ENCODE peak calls at places on chromosome 7, in four cellular contexts. One of them, this sample, is unnamed.

GRCh38 chr7:77184990-77185389 is 14.6 kb downstream of the FGL2 start:
- DNase-seq in activated CD4-positive, CD25-positive, alpha-beta regulatory T cell: no peak
- DNase-seq in activated gamma-delta T cell treated with Interleukin-2 at 50 U/mL for 16 hours: no peak
- DNase-seq in activated CD4-positive, alpha-beta memory T cell treated with anti-CD3 and anti-CD28 coated beads for 36 hours: no peak
- DNase-seq in this sample: no peak

GRCh38 chr7:7103343-7104313 is 78.7 kb upstream of the C1GALT1 start:
- DNase-seq in activated CD4-positive, CD25-positive, alpha-beta regulatory T cell: no peak
- DNase-seq in activated gamma-delta T cell treated with Interleukin-2 at 50 U/mL for 16 hours: no peak
- DNase-seq in activated CD4-positive, alpha-beta memory T cell treated with anti-CD3 and anti-CD28 coated beads for 36 hours: no peak
- DNase-seq in this sample: peak

GRCh38 chr7:74575083-74575803 is 82.3 kb upstream of the GTF2I start:
- DNase-seq in activated CD4-positive, CD25-positive, alpha-beta regulatory T cell: no peak
- DNase-seq in activated gamma-delta T cell treated with Interleukin-2 at 50 U/mL for 16 hours: no peak
- DNase-seq in activated CD4-positive, alpha-beta memory T cell treated with anti-CD3 and anti-CD28 coated beads for 36 hours: no peak
- DNase-seq in this sample: no peak

GRCh38 chr7:24336461-24336860 is 52.5 kb downstream of the NPY start:
- DNase-seq in activated CD4-positive, CD25-positive, alpha-beta regulatory T cell: no peak
- DNase-seq in activated gamma-delta T cell treated with Interleukin-2 at 50 U/mL for 16 hours: no peak
- DNase-seq in activated CD4-positive, alpha-beta memory T cell treated with anti-CD3 and anti-CD28 coated beads for 36 hours: peak
- DNase-seq in this sample: no peak

GRCh38 chr7:106982415-106982814 is 62.1 kb upstream of the PRKAR2B start:
- DNase-seq in activated CD4-positive, CD25-positive, alpha-beta regulatory T cell: no peak
- DNase-seq in activated gamma-delta T cell treated with Interleukin-2 at 50 U/mL for 16 hours: no peak
- DNase-seq in activated CD4-positive, alpha-beta memory T cell treated with anti-CD3 and anti-CD28 coated beads for 36 hours: no peak
- DNase-seq in this sample: no peak

GRCh38 chr7:133081119-133081604 is 728 bp downstream of the CHCHD3 start:
- DNase-seq in activated CD4-positive, CD25-positive, alpha-beta regulatory T cell: no peak
- DNase-seq in activated gamma-delta T cell treated with Interleukin-2 at 50 U/mL for 16 hours: no peak
- DNase-seq in activated CD4-positive, alpha-beta memory T cell treated with anti-CD3 and anti-CD28 coated beads for 36 hours: peak
- DNase-seq in this sample: no peak

GRCh38 chr7:4265676-4266075 is 416.4 kb upstream of the FOXK1 start:
- DNase-seq in activated CD4-positive, CD25-positive, alpha-beta regulatory T cell: no peak
- DNase-seq in activated gamma-delta T cell treated with Interleukin-2 at 50 U/mL for 16 hours: no peak
- DNase-seq in activated CD4-positive, alpha-beta memory T cell treated with anti-CD3 and anti-CD28 coated beads for 36 hours: no peak
- DNase-seq in this sample: no peak

GRCh38 chr7:94297397-94297838 is 97.3 kb upstream of the COL1A2 start:
- DNase-seq in activated CD4-positive, CD25-positive, alpha-beta regulatory T cell: no peak
- DNase-seq in activated gamma-delta T cell treated with Interleukin-2 at 50 U/mL for 16 hours: no peak
- DNase-seq in activated CD4-positive, alpha-beta memory T cell treated with anti-CD3 and anti-CD28 coated beads for 36 hours: no peak
- DNase-seq in this sample: no peak

GRCh38 chr7:118281196-118281595 is 56.7 kb downstream of the ANKRD7 start:
- DNase-seq in activated CD4-positive, CD25-positive, alpha-beta regulatory T cell: no peak
- DNase-seq in activated gamma-delta T cell treated with Interleukin-2 at 50 U/mL for 16 hours: no peak
- DNase-seq in activated CD4-positive, alpha-beta memory T cell treated with anti-CD3 and anti-CD28 coated beads for 36 hours: no peak
- DNase-seq in this sample: no peak

GRCh38 chr7:45659496-45660139 is 85.5 kb downstream of the ADCY1 start:
- DNase-seq in activated CD4-positive, CD25-positive, alpha-beta regulatory T cell: no peak
- DNase-seq in activated gamma-delta T cell treated with Interleukin-2 at 50 U/mL for 16 hours: no peak
- DNase-seq in activated CD4-positive, alpha-beta memory T cell treated with anti-CD3 and anti-CD28 coated beads for 36 hours: no peak
- DNase-seq in this sample: no peak

GRCh38 chr7:134995239-134996096 is 9.2 kb downstream of the AGBL3 start:
- DNase-seq in activated CD4-positive, CD25-positive, alpha-beta regulatory T cell: no peak
- DNase-seq in activated gamma-delta T cell treated with Interleukin-2 at 50 U/mL for 16 hours: no peak
- DNase-seq in activated CD4-positive, alpha-beta memory T cell treated with anti-CD3 and anti-CD28 coated beads for 36 hours: no peak
- DNase-seq in this sample: no peak

GRCh38 chr7:33905389-33906032 is at the start of gene BMPER:
- DNase-seq in activated CD4-positive, CD25-positive, alpha-beta regulatory T cell: no peak
- DNase-seq in activated gamma-delta T cell treated with Interleukin-2 at 50 U/mL for 16 hours: no peak
- DNase-seq in activated CD4-positive, alpha-beta memory T cell treated with anti-CD3 and anti-CD28 coated beads for 36 hours: peak
- DNase-seq in this sample: no peak

GRCh38 chr7:127380479-127380878 is 12.0 kb downstream of the ZNF800 start:
- DNase-seq in activated CD4-positive, CD25-positive, alpha-beta regulatory T cell: no peak
- DNase-seq in activated gamma-delta T cell treated with Interleukin-2 at 50 U/mL for 16 hours: no peak
- DNase-seq in activated CD4-positive, alpha-beta memory T cell treated with anti-CD3 and anti-CD28 coated beads for 36 hours: no peak
- DNase-seq in this sample: no peak

GRCh38 chr7:140677496-140677895 is 4.8 kb downstream of the ADCK2 start:
- DNase-seq in activated CD4-positive, CD25-positive, alpha-beta regulatory T cell: no peak
- DNase-seq in activated gamma-delta T cell treated with Interleukin-2 at 50 U/mL for 16 hours: no peak
- DNase-seq in activated CD4-positive, alpha-beta memory T cell treated with anti-CD3 and anti-CD28 coated beads for 36 hours: no peak
- DNase-seq in this sample: no peak

GRCh38 chr7:38367301-38367700 is 93.9 kb upstream of the TARP start:
- DNase-seq in activated CD4-positive, CD25-positive, alpha-beta regulatory T cell: no peak
- DNase-seq in activated gamma-delta T cell treated with Interleukin-2 at 50 U/mL for 16 hours: no peak
- DNase-seq in activated CD4-positive, alpha-beta memory T cell treated with anti-CD3 and anti-CD28 coated beads for 36 hours: peak
- DNase-seq in this sample: no peak

GRCh38 chr7:118777308-118777707 is 552.8 kb downstream of the ANKRD7 start:
- DNase-seq in activated CD4-positive, CD25-positive, alpha-beta regulatory T cell: no peak
- DNase-seq in activated gamma-delta T cell treated with Interleukin-2 at 50 U/mL for 16 hours: no peak
- DNase-seq in activated CD4-positive, alpha-beta memory T cell treated with anti-CD3 and anti-CD28 coated beads for 36 hours: no peak
- DNase-seq in this sample: no peak

GRCh38 chr7:24572421-24573007 is 738 bp upstream of the PALS2 start:
- DNase-seq in activated CD4-positive, CD25-positive, alpha-beta regulatory T cell: no peak
- DNase-seq in activated gamma-delta T cell treated with Interleukin-2 at 50 U/mL for 16 hours: peak
- DNase-seq in activated CD4-positive, alpha-beta memory T cell treated with anti-CD3 and anti-CD28 coated beads for 36 hours: peak
- DNase-seq in this sample: peak

GRCh38 chr7:132677941-132678340 is 101.7 kb upstream of the PLXNA4 start:
- DNase-seq in activated CD4-positive, CD25-positive, alpha-beta regulatory T cell: no peak
- DNase-seq in activated gamma-delta T cell treated with Interleukin-2 at 50 U/mL for 16 hours: no peak
- DNase-seq in activated CD4-positive, alpha-beta memory T cell treated with anti-CD3 and anti-CD28 coated beads for 36 hours: no peak
- DNase-seq in this sample: no peak

GRCh38 chr7:141686670-141687069 is 15.3 kb downstream of the DENND11 start:
- DNase-seq in activated CD4-positive, CD25-positive, alpha-beta regulatory T cell: no peak
- DNase-seq in activated gamma-delta T cell treated with Interleukin-2 at 50 U/mL for 16 hours: no peak
- DNase-seq in activated CD4-positive, alpha-beta memory T cell treated with anti-CD3 and anti-CD28 coated beads for 36 hours: no peak
- DNase-seq in this sample: no peak

This sample was measured in immature natural killer cell.